ENCODE peak calls at places on chromosome 13, in five cellular contexts. One of them, this sample, is unnamed.

GRCh38 chr13:29884671-29885424 is 34.4 kb upstream of the UBL3 start:
- DNase-seq in hippocampal formation: peak; percentile 73
- DNase-seq in stimulated activated CD8-positive, alpha-beta memory T cell treated with anti-CD3 and anti-CD28 coated beads, Interleukin-12 subunit alpha, Interleukin-12 subunit beta, amount 100 ng/mL, for 1 hour: no peak
- DNase-seq in activated CD8-positive, alpha-beta memory T cell treated with anti-CD3 and anti-CD28 coated beads for 1 hour: no peak
- DNase-seq in psoas muscle: no peak
- DNase-seq in this sample: peak; percentile 13

GRCh38 chr13:106343831-106344230 is 191.6 kb downstream of the EFNB2 start:
- DNase-seq in hippocampal formation: no peak
- DNase-seq in stimulated activated CD8-positive, alpha-beta memory T cell treated with anti-CD3 and anti-CD28 coated beads, Interleukin-12 subunit alpha, Interleukin-12 subunit beta, amount 100 ng/mL, for 1 hour: no peak
- DNase-seq in activated CD8-positive, alpha-beta memory T cell treated with anti-CD3 and anti-CD28 coated beads for 1 hour: no peak
- DNase-seq in psoas muscle: no peak
- DNase-seq in this sample: no peak

GRCh38 chr13:114063545-114064515 is 68.6 kb downstream of the RASA3 start:
- DNase-seq in hippocampal formation: no peak
- DNase-seq in stimulated activated CD8-positive, alpha-beta memory T cell treated with anti-CD3 and anti-CD28 coated beads, Interleukin-12 subunit alpha, Interleukin-12 subunit beta, amount 100 ng/mL, for 1 hour: no peak
- DNase-seq in activated CD8-positive, alpha-beta memory T cell treated with anti-CD3 and anti-CD28 coated beads for 1 hour: no peak
- DNase-seq in psoas muscle: peak; percentile 87
- DNase-seq in this sample: no peak

GRCh38 chr13:40433577-40433976 is 232.9 kb downstream of the FOXO1 start:
- DNase-seq in hippocampal formation: no peak
- DNase-seq in stimulated activated CD8-positive, alpha-beta memory T cell treated with anti-CD3 and anti-CD28 coated beads, Interleukin-12 subunit alpha, Interleukin-12 subunit beta, amount 100 ng/mL, for 1 hour: peak; percentile 7
- DNase-seq in activated CD8-positive, alpha-beta memory T cell treated with anti-CD3 and anti-CD28 coated beads for 1 hour: no peak
- DNase-seq in psoas muscle: no peak
- DNase-seq in this sample: no peak

GRCh38 chr13:59261928-59262488 is 901.7 kb downstream of the DIAPH3 start:
- DNase-seq in hippocampal formation: peak; percentile 27
- DNase-seq in stimulated activated CD8-positive, alpha-beta memory T cell treated with anti-CD3 and anti-CD28 coated beads, Interleukin-12 subunit alpha, Interleukin-12 subunit beta, amount 100 ng/mL, for 1 hour: no peak
- DNase-seq in activated CD8-positive, alpha-beta memory T cell treated with anti-CD3 and anti-CD28 coated beads for 1 hour: no peak
- DNase-seq in psoas muscle: no peak
- DNase-seq in this sample: no peak

GRCh38 chr13:53104120-53104519 is 75.5 kb downstream of the OLFM4 start:
- DNase-seq in hippocampal formation: no peak
- DNase-seq in stimulated activated CD8-positive, alpha-beta memory T cell treated with anti-CD3 and anti-CD28 coated beads, Interleukin-12 subunit alpha, Interleukin-12 subunit beta, amount 100 ng/mL, for 1 hour: no peak
- DNase-seq in activated CD8-positive, alpha-beta memory T cell treated with anti-CD3 and anti-CD28 coated beads for 1 hour: no peak
- DNase-seq in psoas muscle: no peak
- DNase-seq in this sample: no peak

GRCh38 chr13:50156722-50157121 is 141.5 kb downstream of the KCNRG start:
- DNase-seq in hippocampal formation: no peak
- DNase-seq in stimulated activated CD8-positive, alpha-beta memory T cell treated with anti-CD3 and anti-CD28 coated beads, Interleukin-12 subunit alpha, Interleukin-12 subunit beta, amount 100 ng/mL, for 1 hour: no peak
- DNase-seq in activated CD8-positive, alpha-beta memory T cell treated with anti-CD3 and anti-CD28 coated beads for 1 hour: no peak
- DNase-seq in psoas muscle: no peak
- DNase-seq in this sample: no peak

GRCh38 chr13:36778083-36778671 is 40.8 kb upstream of the RFXAP start:
- DNase-seq in hippocampal formation: no peak
- DNase-seq in stimulated activated CD8-positive, alpha-beta memory T cell treated with anti-CD3 and anti-CD28 coated beads, Interleukin-12 subunit alpha, Interleukin-12 subunit beta, amount 100 ng/mL, for 1 hour: no peak
- DNase-seq in activated CD8-positive, alpha-beta memory T cell treated with anti-CD3 and anti-CD28 coated beads for 1 hour: no peak
- DNase-seq in psoas muscle: no peak
- DNase-seq in this sample: no peak

GRCh38 chr13:64755961-64756360 is 2474.2 kb downstream of the PCDH9 start:
- DNase-seq in hippocampal formation: no peak
- DNase-seq in stimulated activated CD8-positive, alpha-beta memory T cell treated with anti-CD3 and anti-CD28 coated beads, Interleukin-12 subunit alpha, Interleukin-12 subunit beta, amount 100 ng/mL, for 1 hour: no peak
- DNase-seq in activated CD8-positive, alpha-beta memory T cell treated with anti-CD3 and anti-CD28 coated beads for 1 hour: no peak
- DNase-seq in psoas muscle: no peak
- DNase-seq in this sample: no peak

GRCh38 chr13:35208587-35208986 is 266.5 kb downstream of the NBEA start:
- DNase-seq in hippocampal formation: no peak
- DNase-seq in stimulated activated CD8-positive, alpha-beta memory T cell treated with anti-CD3 and anti-CD28 coated beads, Interleukin-12 subunit alpha, Interleukin-12 subunit beta, amount 100 ng/mL, for 1 hour: no peak
- DNase-seq in activated CD8-positive, alpha-beta memory T cell treated with anti-CD3 and anti-CD28 coated beads for 1 hour: no peak
- DNase-seq in psoas muscle: no peak
- DNase-seq in this sample: no peak

GRCh38 chr13:67308004-67308772 is 78.1 kb upstream of the PCDH9 start:
- DNase-seq in hippocampal formation: no peak
- DNase-seq in stimulated activated CD8-positive, alpha-beta memory T cell treated with anti-CD3 and anti-CD28 coated beads, Interleukin-12 subunit alpha, Interleukin-12 subunit beta, amount 100 ng/mL, for 1 hour: no peak
- DNase-seq in activated CD8-positive, alpha-beta memory T cell treated with anti-CD3 and anti-CD28 coated beads for 1 hour: no peak
- DNase-seq in psoas muscle: no peak
- DNase-seq in this sample: no peak

GRCh38 chr13:72221276-72221962 is 354.4 kb upstream of the DACH1 start:
- DNase-seq in hippocampal formation: no peak
- DNase-seq in stimulated activated CD8-positive, alpha-beta memory T cell treated with anti-CD3 and anti-CD28 coated beads, Interleukin-12 subunit alpha, Interleukin-12 subunit beta, amount 100 ng/mL, for 1 hour: no peak
- DNase-seq in activated CD8-positive, alpha-beta memory T cell treated with anti-CD3 and anti-CD28 coated beads for 1 hour: no peak
- DNase-seq in psoas muscle: no peak
- DNase-seq in this sample: no peak

GRCh38 chr13:37681295-37682032 is 82.9 kb upstream of the POSTN start:
- DNase-seq in hippocampal formation: no peak
- DNase-seq in stimulated activated CD8-positive, alpha-beta memory T cell treated with anti-CD3 and anti-CD28 coated beads, Interleukin-12 subunit alpha, Interleukin-12 subunit beta, amount 100 ng/mL, for 1 hour: no peak
- DNase-seq in activated CD8-positive, alpha-beta memory T cell treated with anti-CD3 and anti-CD28 coated beads for 1 hour: no peak
- DNase-seq in psoas muscle: no peak
- DNase-seq in this sample: no peak

GRCh38 chr13:57644106-57644505 is 12.6 kb downstream of the PCDH17 start:
- DNase-seq in hippocampal formation: no peak
- DNase-seq in stimulated activated CD8-positive, alpha-beta memory T cell treated with anti-CD3 and anti-CD28 coated beads, Interleukin-12 subunit alpha, Interleukin-12 subunit beta, amount 100 ng/mL, for 1 hour: no peak
- DNase-seq in activated CD8-positive, alpha-beta memory T cell treated with anti-CD3 and anti-CD28 coated beads for 1 hour: no peak
- DNase-seq in psoas muscle: no peak
- DNase-seq in this sample: no peak

GRCh38 chr13:98787986-98788385 is 35.5 kb upstream of the SLC15A1 start:
- DNase-seq in hippocampal formation: no peak
- DNase-seq in stimulated activated CD8-positive, alpha-beta memory T cell treated with anti-CD3 and anti-CD28 coated beads, Interleukin-12 subunit alpha, Interleukin-12 subunit beta, amount 100 ng/mL, for 1 hour: no peak
- DNase-seq in activated CD8-positive, alpha-beta memory T cell treated with anti-CD3 and anti-CD28 coated beads for 1 hour: no peak
- DNase-seq in psoas muscle: no peak
- DNase-seq in this sample: no peak

GRCh38 chr13:34349091-34349722 is 531.3 kb downstream of the RFC3 start:
- DNase-seq in hippocampal formation: no peak
- DNase-seq in stimulated activated CD8-positive, alpha-beta memory T cell treated with anti-CD3 and anti-CD28 coated beads, Interleukin-12 subunit alpha, Interleukin-12 subunit beta, amount 100 ng/mL, for 1 hour: no peak
- DNase-seq in activated CD8-positive, alpha-beta memory T cell treated with anti-CD3 and anti-CD28 coated beads for 1 hour: no peak
- DNase-seq in psoas muscle: peak; percentile 79
- DNase-seq in this sample: no peak

GRCh38 chr13:113982296-113982661 is 8.4 kb upstream of the C13orf46 start:
- DNase-seq in hippocampal formation: no peak
- DNase-seq in stimulated activated CD8-positive, alpha-beta memory T cell treated with anti-CD3 and anti-CD28 coated beads, Interleukin-12 subunit alpha, Interleukin-12 subunit beta, amount 100 ng/mL, for 1 hour: no peak
- DNase-seq in activated CD8-positive, alpha-beta memory T cell treated with anti-CD3 and anti-CD28 coated beads for 1 hour: no peak
- DNase-seq in psoas muscle: peak; percentile 39
- DNase-seq in this sample: no peak

This sample was measured in substantia nigra.